ENCODE peak calls at places on chromosomes 2 and 18, in four cellular contexts. One of them, this sample, is unnamed. For H3K4me1 and H3K36me3, the result is how much of the 10 kb centered on the place peaks cover.

GRCh38 chr2:239129147-239129896 is 271.5 kb downstream of the HDAC4 start:
- DNase-seq in hepatocyte: no peak
- DNase-seq in adrenal gland: no peak
- DNase-seq in BE2C: no peak
- DNase-seq in this sample: no peak

GRCh38 chr2:3223080-3223923 is 154.3 kb downstream of the EIPR1 start:
- DNase-seq in BE2C: no peak
- DNase-seq in adrenal gland: no peak
- DNase-seq in hepatocyte: no peak
- DNase-seq in this sample: no peak

GRCh38 chr2:39913648-39914456 is 134.8 kb upstream of the THUMPD2 start:
- DNase-seq in adrenal gland: no peak
- DNase-seq in hepatocyte: peak
- DNase-seq in BE2C: no peak
- DNase-seq in this sample: peak

GRCh38 chr2:46979611-46980010 is 64.0 kb upstream of the MCFD2 start:
- DNase-seq in BE2C: no peak
- DNase-seq in hepatocyte: no peak
- DNase-seq in adrenal gland: no peak
- DNase-seq in this sample: no peak

GRCh38 chr2:8692783-8693768 is 11.2 kb downstream of the ID2 start:
- DNase-seq in adrenal gland: no peak
- DNase-seq in hepatocyte: peak
- DNase-seq in BE2C: peak
- DNase-seq in this sample: peak

GRCh38 chr2:85536479-85536878 is 2.5 kb upstream of the MAT2A start:
- DNase-seq in hepatocyte: peak
- DNase-seq in adrenal gland: no peak
- DNase-seq in BE2C: peak
- DNase-seq in this sample: no peak

GRCh38 chr2:19021100-19021476 is 337.3 kb downstream of the OSR1 start:
- DNase-seq in BE2C: no peak
- DNase-seq in hepatocyte: peak
- DNase-seq in adrenal gland: no peak
- DNase-seq in this sample: no peak

GRCh38 chr18:754666-755065 is 42.2 kb upstream of the ENOSF1 start:
- DNase-seq in BE2C: no peak
- DNase-seq in hepatocyte: no peak
- DNase-seq in adrenal gland: no peak
- DNase-seq in this sample: no peak

GRCh38 chr2:11932896-11933295 is 186.5 kb downstream of the LPIN1 start:
- DNase-seq in adrenal gland: no peak
- DNase-seq in BE2C: no peak
- DNase-seq in hepatocyte: no peak
- DNase-seq in this sample: no peak

GRCh38 chr18:27931563-27931962 is 245.4 kb downstream of the CDH2 start:
- DNase-seq in hepatocyte: no peak
- DNase-seq in BE2C: no peak
- DNase-seq in adrenal gland: no peak
- DNase-seq in this sample: no peak

GRCh38 chr18:7272268-7273049 is 41.6 kb downstream of the LRRC30 start:
- DNase-seq in BE2C: no peak
- DNase-seq in adrenal gland: peak
- DNase-seq in hepatocyte: peak
- DNase-seq in this sample: peak

GRCh38 chr18:3508576-3509559 is 58.9 kb downstream of the TGIF1 start:
- DNase-seq in hepatocyte: no peak
- DNase-seq in BE2C: no peak
- DNase-seq in adrenal gland: no peak
- DNase-seq in this sample: no peak

GRCh38 chr2:101970901-101971300 is 20.9 kb upstream of the IL1R2 start:
- DNase-seq in BE2C: no peak
- DNase-seq in hepatocyte: no peak
- DNase-seq in adrenal gland: no peak
- DNase-seq in this sample: no peak

GRCh38 chr2:158967731-158968395 is 577 bp upstream of the TANC1 start:
- DNase-seq in BE2C: peak
- DNase-seq in hepatocyte: peak
- DNase-seq in adrenal gland: peak
- DNase-seq in this sample: peak

GRCh38 chr2:88748005-88748404 is 56.5 kb downstream of the RPIA start:
- DNase-seq in adrenal gland: no peak
- DNase-seq in BE2C: no peak
- DNase-seq in hepatocyte: no peak
- DNase-seq in this sample: peak

GRCh38 chr2:176084629-176085119 is 912 bp upstream of the EVX2 start:
- DNase-seq in adrenal gland: no peak
- DNase-seq in BE2C: no peak
- DNase-seq in hepatocyte: no peak
- DNase-seq in this sample: no peak

GRCh38 chr2:109128466-109129355 is at the start of gene SH3RF3:
- DNase-seq in BE2C: no peak
- DNase-seq in adrenal gland: peak
- DNase-seq in hepatocyte: peak
- DNase-seq in this sample: no peak

GRCh38 chr2:9187620-9188214 is 18.9 kb upstream of the ASAP2 start:
- DNase-seq in adrenal gland: no peak
- DNase-seq in BE2C: no peak
- DNase-seq in hepatocyte: no peak
- DNase-seq in this sample: no peak

GRCh38 chr2:197292614-197293013 is 18.0 kb downstream of the ANKRD44 start:
- DNase-seq in adrenal gland: no peak
- DNase-seq in BE2C: no peak
- DNase-seq in hepatocyte: no peak
- DNase-seq in this sample: no peak

GRCh38 chr2:235050992-235051351 is 99.2 kb downstream of the SH3BP4 start:
- DNase-seq in adrenal gland: peak
- DNase-seq in hepatocyte: peak
- DNase-seq in BE2C: peak
- DNase-seq in this sample: peak

GRCh38 chr2:144454466-144455287 is 65.2 kb downstream of the ZEB2 start:
- DNase-seq in hepatocyte: no peak
- DNase-seq in adrenal gland: no peak
- DNase-seq in BE2C: no peak
- DNase-seq in this sample: no peak

GRCh38 chr2:239142806-239143205 is 258.0 kb downstream of the HDAC4 start:
- DNase-seq in adrenal gland: no peak
- DNase-seq in hepatocyte: no peak
- DNase-seq in BE2C: no peak
- DNase-seq in this sample: no peak

GRCh38 chr2:201406077-201406662 is 45.1 kb downstream of the TRAK2 start:
- DNase-seq in adrenal gland: no peak
- DNase-seq in BE2C: no peak
- DNase-seq in hepatocyte: peak
- DNase-seq in this sample: peak

GRCh38 chr2:5176764-5177163 is 515.4 kb upstream of the SOX11 start:
- DNase-seq in BE2C: no peak
- DNase-seq in adrenal gland: no peak
- DNase-seq in hepatocyte: no peak
- DNase-seq in this sample: no peak

GRCh38 chr2:60488291-60488690 is 65.2 kb downstream of the BCL11A start:
- DNase-seq in hepatocyte: no peak
- DNase-seq in BE2C: no peak
- DNase-seq in adrenal gland: no peak
- DNase-seq in this sample: no peak

GRCh38 chr2:112140899-112141622 is 2.9 kb downstream of the FBLN7 start:
- DNase-seq in hepatocyte: no peak
- DNase-seq in adrenal gland: peak
- DNase-seq in BE2C: no peak
- DNase-seq in this sample: no peak

GRCh38 chr2:9378433-9379371 is 44.6 kb downstream of the ITGB1BP1 start:
- DNase-seq in hepatocyte: peak
- DNase-seq in adrenal gland: peak
- DNase-seq in BE2C: peak
- DNase-seq in this sample: no peak

GRCh38 chr2:24717263-24717951 is 75.8 kb downstream of the PTRHD1 start:
- DNase-seq in adrenal gland: no peak
- DNase-seq in BE2C: no peak
- DNase-seq in hepatocyte: no peak
- DNase-seq in this sample: no peak

GRCh38 chr2:106075038-106075437 is 119.1 kb downstream of the UXS1 start:
- DNase-seq in hepatocyte: no peak
- DNase-seq in adrenal gland: no peak
- DNase-seq in BE2C: no peak
- DNase-seq in this sample: no peak

GRCh38 chr2:71548589-71549485 is 95.5 kb downstream of the DYSF start:
- DNase-seq in BE2C: peak
- DNase-seq in adrenal gland: peak
- DNase-seq in hepatocyte: peak
- DNase-seq in this sample: peak

GRCh38 chr18:78402966-78403365 is 576.7 kb upstream of the SALL3 start:
- DNase-seq in BE2C: no peak
- DNase-seq in adrenal gland: no peak
- DNase-seq in hepatocyte: no peak
- DNase-seq in this sample: peak

GRCh38 chr2:60794271-60794863 is 38.3 kb downstream of the PAPOLG start:
- DNase-seq in BE2C: no peak
- DNase-seq in adrenal gland: no peak
- DNase-seq in hepatocyte: no peak
- DNase-seq in this sample: peak

GRCh38 chr2:119009110-119009509 is 67.1 kb downstream of the MARCO start:
- DNase-seq in BE2C: no peak
- DNase-seq in hepatocyte: no peak
- DNase-seq in adrenal gland: no peak
- DNase-seq in this sample: no peak

GRCh38 chr2:86622409-86622877 is 1.2 kb downstream of the RNF103 start:
- DNase-seq in adrenal gland: peak
- DNase-seq in hepatocyte: peak
- DNase-seq in BE2C: peak
- DNase-seq in this sample: peak

GRCh38 chr2:172249986-172250385 is 147.3 kb upstream of the DLX2 start:
- DNase-seq in hepatocyte: no peak
- DNase-seq in adrenal gland: no peak
- DNase-seq in BE2C: no peak
- DNase-seq in this sample: no peak

GRCh38 chr2:172246649-172247048 is 143.9 kb upstream of the DLX2 start:
- DNase-seq in adrenal gland: no peak
- DNase-seq in BE2C: no peak
- DNase-seq in hepatocyte: no peak
- DNase-seq in this sample: no peak

GRCh38 chr2:172247203-172247602 is 144.5 kb upstream of the DLX2 start:
- DNase-seq in adrenal gland: no peak
- DNase-seq in BE2C: no peak
- DNase-seq in hepatocyte: no peak
- DNase-seq in this sample: no peak

GRCh38 chr2:172249336-172249735 is 146.6 kb upstream of the DLX2 start:
- DNase-seq in adrenal gland: no peak
- DNase-seq in hepatocyte: no peak
- DNase-seq in BE2C: no peak
- DNase-seq in this sample: no peak

GRCh38 chr2:172248381-172249173 is 145.9 kb upstream of the DLX2 start:
- DNase-seq in adrenal gland: no peak
- DNase-seq in hepatocyte: no peak
- DNase-seq in BE2C: no peak
- DNase-seq in this sample: no peak
- H3K4me1 ChIP-seq in adrenal gland: under half
- H3K4me1 ChIP-seq in hepatocyte: under half
- H3K4me1 ChIP-seq in BE2C: under half
- H3K4me1 ChIP-seq in this sample: under half

DNA sequence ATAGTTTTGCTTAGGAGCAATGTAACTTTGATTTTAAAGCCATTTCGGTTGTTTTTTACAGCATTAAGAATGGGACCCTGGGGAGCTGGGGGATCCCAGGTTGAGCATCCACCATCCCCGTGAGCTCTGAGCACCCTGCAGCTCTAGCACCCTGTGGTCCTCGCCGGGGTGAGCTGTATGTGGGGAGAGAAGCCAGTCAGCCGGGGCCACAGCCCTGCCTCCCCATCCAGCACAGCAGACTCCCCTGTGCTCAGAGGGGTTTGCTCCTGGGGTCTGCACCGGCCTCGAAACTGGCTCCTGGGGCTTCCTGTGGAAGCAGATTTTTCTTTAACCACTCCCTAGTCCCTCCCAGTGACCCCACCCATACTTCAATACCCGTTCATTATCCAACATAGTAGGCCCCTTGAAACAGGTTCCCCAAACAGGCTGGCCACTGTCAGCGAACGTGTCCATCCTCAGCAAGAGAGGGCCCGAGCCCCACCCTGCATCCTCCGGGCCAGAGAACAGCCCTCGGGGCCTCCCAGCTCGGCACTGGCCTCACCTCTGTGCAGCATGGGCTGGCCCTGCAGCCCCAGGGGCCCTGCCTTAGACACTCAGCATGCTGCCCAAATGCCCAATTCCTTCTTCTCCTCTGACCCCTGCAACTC is 1.2 kb downstream of the COL6A3 start:
- DNase-seq in BE2C: no peak
- DNase-seq in hepatocyte: no peak
- DNase-seq in adrenal gland: no peak
- DNase-seq in this sample: no peak
- H3K4me3 ChIP-seq in BE2C: no peak
- H3K4me3 ChIP-seq in hepatocyte: peak
- H3K4me3 ChIP-seq in adrenal gland: no peak
- H3K4me3 ChIP-seq in this sample: peak

DNA sequence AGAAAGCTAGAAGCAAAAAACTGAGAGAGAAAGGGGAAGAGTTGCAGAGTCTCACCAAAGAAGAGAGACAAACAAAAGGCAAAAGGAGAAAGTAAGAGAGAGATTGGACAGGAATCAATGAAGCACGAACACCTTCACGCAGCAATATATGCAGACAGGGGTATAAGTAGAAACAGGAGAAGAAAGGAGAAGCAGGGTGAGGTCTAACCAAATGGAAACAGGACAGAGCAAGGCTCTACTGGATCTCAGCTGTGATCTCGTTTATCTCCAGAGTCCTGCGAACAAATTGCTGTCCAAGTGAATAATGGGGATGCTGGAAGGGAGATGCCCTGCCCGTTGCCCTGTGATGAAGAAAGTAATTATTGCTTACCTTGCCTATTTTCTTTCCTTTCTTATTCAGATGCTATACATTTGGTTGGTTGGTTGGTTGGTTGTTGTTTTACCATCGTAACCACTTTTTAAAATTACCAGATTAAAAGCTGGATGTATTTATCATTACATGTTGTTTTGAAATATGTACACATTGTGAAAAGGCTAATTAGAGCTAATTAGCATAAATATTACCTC is 34.0 kb downstream of the SP100 start:
- DNase-seq in hepatocyte: no peak
- DNase-seq in adrenal gland: no peak
- DNase-seq in BE2C: no peak
- DNase-seq in this sample: no peak
- H3K36me3 ChIP-seq in hepatocyte: under half
- H3K36me3 ChIP-seq in adrenal gland: under half
- H3K36me3 ChIP-seq in BE2C: under half
- H3K36me3 ChIP-seq in this sample: under half

GRCh38 chr18:49814147-49814499 is 790 bp upstream of the ACAA2 start:
- DNase-seq in adrenal gland: peak
- DNase-seq in hepatocyte: peak
- DNase-seq in BE2C: peak
- DNase-seq in this sample: peak

GRCh38 chr18:49815927-49816326 is 2.6 kb upstream of the ACAA2 start:
- DNase-seq in adrenal gland: no peak
- DNase-seq in BE2C: no peak
- DNase-seq in hepatocyte: no peak
- DNase-seq in this sample: no peak

GRCh38 chr18:49819768-49820662 is 6.7 kb upstream of the ACAA2 start:
- DNase-seq in BE2C: no peak
- DNase-seq in adrenal gland: no peak
- DNase-seq in hepatocyte: no peak
- DNase-seq in this sample: peak

GRCh38 chr18:49817947-49818346 is 4.6 kb upstream of the ACAA2 start:
- DNase-seq in adrenal gland: no peak
- DNase-seq in hepatocyte: no peak
- DNase-seq in BE2C: no peak
- DNase-seq in this sample: peak

GRCh38 chr18:49819071-49819662 is 5.8 kb upstream of the ACAA2 start:
- DNase-seq in adrenal gland: no peak
- DNase-seq in hepatocyte: no peak
- DNase-seq in BE2C: no peak
- DNase-seq in this sample: peak
- H3K4me1 ChIP-seq in adrenal gland: under half
- H3K4me1 ChIP-seq in hepatocyte: under half
- H3K4me1 ChIP-seq in BE2C: under half
- H3K4me1 ChIP-seq in this sample: under half